ENCODE peak calls at places on chromosomes 3 and 15, in seven cellular contexts. One of them, this sample, is unnamed. For H3K4me1, the result is how much of the 10 kb centered on the place peaks cover.

GRCh38 chr3:177889158-177889557 is 647.1 kb upstream of the KCNMB2 start:
- DNase-seq in adrenal gland: no peak
- DNase-seq in heart left ventricle: no peak
- DNase-seq in GM23248: no peak
- DNase-seq in thoracic aorta: no peak
- DNase-seq in CD8-positive, alpha-beta T cell: no peak
- DNase-seq in A549: no peak
- DNase-seq in this sample: no peak

GRCh38 chr15:49876401-49877038 is 242.5 kb downstream of the ATP8B4 start:
- DNase-seq in adrenal gland: no peak
- DNase-seq in heart left ventricle: peak
- DNase-seq in GM23248: peak
- DNase-seq in thoracic aorta: no peak
- DNase-seq in CD8-positive, alpha-beta T cell: no peak
- DNase-seq in A549: no peak
- DNase-seq in this sample: no peak

GRCh38 chr3:129556890-129557736 is 14.1 kb downstream of the H1-8 start:
- DNase-seq in adrenal gland: no peak
- DNase-seq in heart left ventricle: peak
- DNase-seq in GM23248: peak
- DNase-seq in thoracic aorta: no peak
- DNase-seq in CD8-positive, alpha-beta T cell: no peak
- DNase-seq in A549: no peak
- DNase-seq in this sample: no peak

GRCh38 chr15:52730163-52730562 is 51.0 kb upstream of the ATOSA start:
- DNase-seq in adrenal gland: no peak
- DNase-seq in heart left ventricle: no peak
- DNase-seq in GM23248: peak
- DNase-seq in thoracic aorta: no peak
- DNase-seq in CD8-positive, alpha-beta T cell: peak
- DNase-seq in A549: no peak
- DNase-seq in this sample: no peak

GRCh38 chr3:148006508-148006907 is 597.3 kb downstream of the ZIC1 start:
- DNase-seq in adrenal gland: no peak
- DNase-seq in heart left ventricle: no peak
- DNase-seq in GM23248: peak
- DNase-seq in thoracic aorta: no peak
- DNase-seq in CD8-positive, alpha-beta T cell: no peak
- DNase-seq in A549: no peak
- DNase-seq in this sample: peak

GRCh38 chr15:81751321-81751720 is 294.5 kb downstream of the MEX3B start:
- DNase-seq in adrenal gland: no peak
- DNase-seq in heart left ventricle: no peak
- DNase-seq in GM23248: no peak
- DNase-seq in thoracic aorta: no peak
- DNase-seq in CD8-positive, alpha-beta T cell: no peak
- DNase-seq in A549: no peak
- DNase-seq in this sample: no peak

GRCh38 chr3:101123084-101123483 is 129.9 kb upstream of the ABI3BP start:
- DNase-seq in adrenal gland: no peak
- DNase-seq in heart left ventricle: no peak
- DNase-seq in GM23248: no peak
- DNase-seq in thoracic aorta: no peak
- DNase-seq in CD8-positive, alpha-beta T cell: no peak
- DNase-seq in A549: no peak
- DNase-seq in this sample: no peak

GRCh38 chr15:35529784-35530183 is 16.2 kb downstream of the DPH6 start:
- DNase-seq in adrenal gland: no peak
- DNase-seq in heart left ventricle: no peak
- DNase-seq in GM23248: no peak
- DNase-seq in thoracic aorta: no peak
- DNase-seq in CD8-positive, alpha-beta T cell: no peak
- DNase-seq in A549: no peak
- DNase-seq in this sample: no peak

GRCh38 chr3:142275856-142276255 is 50.5 kb upstream of the GK5 start:
- DNase-seq in adrenal gland: no peak
- DNase-seq in heart left ventricle: no peak
- DNase-seq in GM23248: peak
- DNase-seq in thoracic aorta: no peak
- DNase-seq in CD8-positive, alpha-beta T cell: no peak
- DNase-seq in A549: no peak
- DNase-seq in this sample: peak

GRCh38 chr3:51508255-51508654 is 8.4 kb upstream of the DCAF1 start:
- DNase-seq in adrenal gland: no peak
- DNase-seq in heart left ventricle: no peak
- DNase-seq in GM23248: no peak
- DNase-seq in thoracic aorta: no peak
- DNase-seq in CD8-positive, alpha-beta T cell: no peak
- DNase-seq in A549: no peak
- DNase-seq in this sample: no peak

DNA sequence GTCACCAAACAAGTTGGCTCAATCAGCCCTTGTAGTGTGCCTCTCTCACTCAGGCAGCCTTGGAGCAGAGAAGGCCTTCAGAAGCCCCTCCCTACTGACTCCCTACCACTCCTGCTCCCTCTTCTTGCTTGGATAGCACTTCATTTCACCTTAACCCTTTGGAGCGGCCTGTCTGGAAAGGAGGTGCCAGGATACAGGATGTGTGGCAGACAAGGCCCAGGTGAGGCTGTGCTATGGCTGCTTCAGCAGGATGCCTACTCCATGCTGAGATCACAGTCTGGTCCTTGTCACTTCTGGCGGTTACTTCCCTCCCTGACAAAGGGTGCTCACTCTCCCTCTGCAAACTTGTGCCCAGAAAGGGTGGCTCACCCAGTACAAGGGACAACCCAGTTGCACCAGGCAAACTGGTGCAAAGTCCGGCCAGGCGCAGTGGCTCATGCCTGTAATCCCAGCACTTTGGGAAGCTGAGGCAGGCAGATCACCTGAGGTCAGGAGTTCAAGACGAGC is 1.0 kb downstream of the MON1A start:
- DNase-seq in adrenal gland: no peak
- DNase-seq in heart left ventricle: no peak
- DNase-seq in GM23248: peak
- DNase-seq in thoracic aorta: no peak
- DNase-seq in CD8-positive, alpha-beta T cell: no peak
- DNase-seq in A549: no peak
- DNase-seq in this sample: no peak
- H3K4me3 ChIP-seq in adrenal gland: no peak
- H3K4me3 ChIP-seq in heart left ventricle: peak
- H3K4me3 ChIP-seq in GM23248: peak
- H3K4me3 ChIP-seq in thoracic aorta: peak
- H3K4me3 ChIP-seq in CD8-positive, alpha-beta T cell: no peak
- H3K4me3 ChIP-seq in A549: no peak
- H3K4me3 ChIP-seq in this sample: peak

GRCh38 chr3:81764665-81765064 is 3.2 kb upstream of the GBE1 start:
- DNase-seq in adrenal gland: peak
- DNase-seq in heart left ventricle: no peak
- DNase-seq in GM23248: peak
- DNase-seq in thoracic aorta: no peak
- DNase-seq in CD8-positive, alpha-beta T cell: no peak
- DNase-seq in A549: no peak
- DNase-seq in this sample: peak
- H3K4me1 ChIP-seq in adrenal gland: under half
- H3K4me1 ChIP-seq in heart left ventricle: under half
- H3K4me1 ChIP-seq in GM23248: under half
- H3K4me1 ChIP-seq in thoracic aorta: under half
- H3K4me1 ChIP-seq in CD8-positive, alpha-beta T cell: under half
- H3K4me1 ChIP-seq in A549: under half
- H3K4me1 ChIP-seq in this sample: under half

DNA sequence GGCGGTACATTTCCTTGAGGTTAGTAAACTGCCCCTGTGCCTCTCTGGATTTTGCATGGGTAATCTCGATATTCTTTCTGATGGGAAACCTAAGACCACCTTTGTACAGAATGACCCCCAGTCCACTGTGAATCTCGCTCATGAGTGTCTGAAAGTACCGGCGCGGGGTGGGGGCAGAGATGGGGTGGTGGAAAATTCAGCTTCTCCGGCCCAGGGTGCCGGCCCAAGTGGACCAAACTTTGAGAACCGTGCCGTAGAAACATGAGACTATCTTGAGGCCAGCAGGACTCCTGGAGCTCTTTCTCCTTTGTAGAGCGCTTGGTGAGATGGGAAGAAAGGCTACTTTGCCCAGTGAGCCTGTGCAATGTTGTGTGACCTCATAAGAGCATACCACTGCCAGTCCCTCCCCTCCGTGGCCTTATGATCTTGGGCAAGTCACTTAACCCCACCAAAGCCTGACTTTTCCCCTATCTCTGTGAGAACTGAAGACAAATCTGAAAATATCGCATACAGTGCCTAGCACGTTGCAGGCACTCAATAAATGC is 40.3 kb upstream of the VEPH1 start:
- DNase-seq in adrenal gland: no peak
- DNase-seq in heart left ventricle: no peak
- DNase-seq in GM23248: peak
- DNase-seq in thoracic aorta: no peak
- DNase-seq in CD8-positive, alpha-beta T cell: no peak
- DNase-seq in A549: no peak
- DNase-seq in this sample: no peak
- H3K4me3 ChIP-seq in adrenal gland: no peak
- H3K4me3 ChIP-seq in heart left ventricle: peak
- H3K4me3 ChIP-seq in GM23248: peak
- H3K4me3 ChIP-seq in thoracic aorta: peak
- H3K4me3 ChIP-seq in CD8-positive, alpha-beta T cell: no peak
- H3K4me3 ChIP-seq in A549: peak
- H3K4me3 ChIP-seq in this sample: peak

GRCh38 chr3:50167782-50168317 is 12.7 kb downstream of the SEMA3F start:
- DNase-seq in adrenal gland: no peak
- DNase-seq in heart left ventricle: no peak
- DNase-seq in GM23248: no peak
- DNase-seq in thoracic aorta: no peak
- DNase-seq in CD8-positive, alpha-beta T cell: no peak
- DNase-seq in A549: no peak
- DNase-seq in this sample: no peak

GRCh38 chr3:50168388-50168787 is 13.3 kb downstream of the SEMA3F start:
- DNase-seq in adrenal gland: no peak
- DNase-seq in heart left ventricle: peak
- DNase-seq in GM23248: no peak
- DNase-seq in thoracic aorta: no peak
- DNase-seq in CD8-positive, alpha-beta T cell: no peak
- DNase-seq in A549: no peak
- DNase-seq in this sample: no peak

GRCh38 chr3:50166309-50167019 is 11.3 kb downstream of the SEMA3F start:
- DNase-seq in adrenal gland: no peak
- DNase-seq in heart left ventricle: no peak
- DNase-seq in GM23248: no peak
- DNase-seq in thoracic aorta: no peak
- DNase-seq in CD8-positive, alpha-beta T cell: no peak
- DNase-seq in A549: no peak
- DNase-seq in this sample: no peak

GRCh38 chr3:50168791-50169190 is 13.7 kb downstream of the SEMA3F start:
- DNase-seq in adrenal gland: no peak
- DNase-seq in heart left ventricle: no peak
- DNase-seq in GM23248: no peak
- DNase-seq in thoracic aorta: no peak
- DNase-seq in CD8-positive, alpha-beta T cell: no peak
- DNase-seq in A549: no peak
- DNase-seq in this sample: no peak

GRCh38 chr3:50167069-50167781 is 12.1 kb downstream of the SEMA3F start:
- DNase-seq in adrenal gland: no peak
- DNase-seq in heart left ventricle: no peak
- DNase-seq in GM23248: no peak
- DNase-seq in thoracic aorta: no peak
- DNase-seq in CD8-positive, alpha-beta T cell: no peak
- DNase-seq in A549: no peak
- DNase-seq in this sample: no peak
- H3K4me1 ChIP-seq in adrenal gland: under half
- H3K4me1 ChIP-seq in heart left ventricle: half or more
- H3K4me1 ChIP-seq in GM23248: under half
- H3K4me1 ChIP-seq in thoracic aorta: under half
- H3K4me1 ChIP-seq in CD8-positive, alpha-beta T cell: under half
- H3K4me1 ChIP-seq in A549: half or more
- H3K4me1 ChIP-seq in this sample: under half

DNA sequence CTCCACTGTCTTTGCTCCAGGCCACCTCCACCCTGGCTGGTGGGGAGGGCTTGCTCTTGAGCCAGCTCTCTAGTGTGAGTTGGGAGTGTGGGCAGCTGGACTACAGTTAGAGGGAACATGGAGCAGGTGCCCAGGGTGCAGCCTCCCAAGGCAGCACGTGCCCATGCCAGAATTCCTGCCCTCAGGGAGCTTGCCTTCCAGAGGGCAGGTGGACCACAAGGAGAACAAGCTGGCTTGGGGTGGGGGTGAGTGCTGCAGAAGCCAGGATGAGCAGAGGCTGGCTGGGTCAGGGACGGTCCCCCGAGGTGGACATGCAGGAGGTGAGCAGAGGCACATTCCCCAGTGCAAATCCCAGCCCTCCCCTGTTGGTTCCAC is 89.5 kb downstream of the VGLL4 start:
- DNase-seq in adrenal gland: no peak
- DNase-seq in heart left ventricle: no peak
- DNase-seq in GM23248: no peak
- DNase-seq in thoracic aorta: no peak
- DNase-seq in CD8-positive, alpha-beta T cell: no peak
- DNase-seq in A549: no peak
- DNase-seq in this sample: no peak
- H3K4me3 ChIP-seq in adrenal gland: no peak
- H3K4me3 ChIP-seq in heart left ventricle: no peak
- H3K4me3 ChIP-seq in GM23248: no peak
- H3K4me3 ChIP-seq in thoracic aorta: peak
- H3K4me3 ChIP-seq in CD8-positive, alpha-beta T cell: no peak
- H3K4me3 ChIP-seq in A549: no peak
- H3K4me3 ChIP-seq in this sample: no peak

GRCh38 chr15:92801774-92802464 is 98.2 kb upstream of the CHD2 start:
- DNase-seq in adrenal gland: peak
- DNase-seq in heart left ventricle: peak
- DNase-seq in GM23248: peak
- DNase-seq in thoracic aorta: no peak
- DNase-seq in CD8-positive, alpha-beta T cell: no peak
- DNase-seq in A549: no peak
- DNase-seq in this sample: peak
- H3K4me1 ChIP-seq in adrenal gland: under half
- H3K4me1 ChIP-seq in heart left ventricle: under half
- H3K4me1 ChIP-seq in GM23248: under half
- H3K4me1 ChIP-seq in thoracic aorta: under half
- H3K4me1 ChIP-seq in CD8-positive, alpha-beta T cell: under half
- H3K4me1 ChIP-seq in A549: under half
- H3K4me1 ChIP-seq in this sample: under half

This sample was measured in adipocyte.